ENCODE peak calls at places on chromosomes 12 and 14, in six cellular contexts. U, N, Z, J, M and G are unnamed samples.

GRCh38 chr12:42801271-42801670 is 211.7 kb upstream of the PRICKLE1 start:
- DNase-seq in Z (no peak), U (no peak), N (no peak), M (no peak), J (no peak), G (no peak)

GRCh38 chr14:67391266-67391665 is 20.7 kb downstream of the PLEK2 start:
- DNase-seq in Z (no peak), M (no peak), N (no peak), U (no peak), J (no peak), G (no peak)

GRCh38 chr14:24630872-24631477 is 3.0 kb downstream of the GZMB start:
- DNase-seq in Z (peak), N (no peak), M (no peak), J (no peak), U (no peak), G (no peak)

GRCh38 chr12:1630827-1631591 is 2.0 kb downstream of the WNT5B start:
- DNase-seq in M (peak), J (no peak), Z (peak), N (peak), U (peak), G (peak)

GRCh38 chr12:114450511-114451300 is 44.8 kb upstream of the TBX5 start:
- DNase-seq in J (no peak), M (no peak), U (no peak), Z (no peak), N (no peak), G (no peak)

GRCh38 chr12:121300083-121300819 is 3.7 kb upstream of the CAMKK2 start:
- DNase-seq in M (no peak), Z (no peak), N (no peak), U (no peak), J (no peak), G (no peak)

GRCh38 chr14:101248056-101248725 is 313.1 kb upstream of the DIO3 start:
- DNase-seq in N (no peak), Z (no peak), M (no peak), U (no peak), J (no peak), G (no peak)

GRCh38 chr12:109718390-109718789 is 4.8 kb downstream of the FAM222A start:
- DNase-seq in N (peak), Z (no peak), U (no peak), J (no peak), M (no peak), G (peak)

GRCh38 chr14:81819344-81819743 is 285.7 kb upstream of the SEL1L start:
- DNase-seq in Z (no peak), U (no peak), M (no peak), J (no peak), N (no peak), G (no peak)

GRCh38 chr12:40616383-40616900 is 75.8 kb upstream of the CNTN1 start:
- DNase-seq in J (no peak), N (no peak), Z (no peak), U (no peak), M (no peak), G (no peak)

GRCh38 chr12:107225626-107226025 is 132.3 kb upstream of the CRY1 start:
- DNase-seq in M (no peak), J (no peak), Z (no peak), U (peak), N (peak), G (no peak)

GRCh38 chr14:60649815-60650381 is 621 bp upstream of the SIX1 start:
- DNase-seq in Z (peak), J (no peak), M (no peak), N (no peak), U (no peak), G (no peak)

GRCh38 chr14:68780358-68781160 is 12.3 kb downstream of the ZFP36L1 start:
- DNase-seq in J (no peak), N (no peak), Z (peak), M (peak), U (no peak), G (no peak)

GRCh38 chr14:28356819-28357218 is 409.8 kb upstream of the FOXG1 start:
- DNase-seq in Z (no peak), J (no peak), M (no peak), N (no peak), U (no peak), G (no peak)

GRCh38 chr14:92589213-92589852 is 75.8 kb downstream of the RIN3 start:
- DNase-seq in Z (peak), U (no peak), J (no peak), N (no peak), M (no peak), G (no peak)

GRCh38 chr14:77653473-77653872 is 37.0 kb upstream of the SPTLC2 start:
- DNase-seq in N (peak), U (no peak), J (no peak), M (no peak), Z (no peak), G (peak)
- TF ChIP-seq CTCF in N (peak), U (peak), J (peak), M (no peak), Z (peak), G (peak)

GRCh38 chr12:111599459-111600295 is 562 bp upstream of the ATXN2 start:
- DNase-seq in N (peak), M (peak), U (peak), Z (peak), J (peak), G (peak)
- TF ChIP-seq CTCF in N (no peak), M (no peak), U (no peak), Z (no peak), J (no peak), G (no peak)

DNA sequence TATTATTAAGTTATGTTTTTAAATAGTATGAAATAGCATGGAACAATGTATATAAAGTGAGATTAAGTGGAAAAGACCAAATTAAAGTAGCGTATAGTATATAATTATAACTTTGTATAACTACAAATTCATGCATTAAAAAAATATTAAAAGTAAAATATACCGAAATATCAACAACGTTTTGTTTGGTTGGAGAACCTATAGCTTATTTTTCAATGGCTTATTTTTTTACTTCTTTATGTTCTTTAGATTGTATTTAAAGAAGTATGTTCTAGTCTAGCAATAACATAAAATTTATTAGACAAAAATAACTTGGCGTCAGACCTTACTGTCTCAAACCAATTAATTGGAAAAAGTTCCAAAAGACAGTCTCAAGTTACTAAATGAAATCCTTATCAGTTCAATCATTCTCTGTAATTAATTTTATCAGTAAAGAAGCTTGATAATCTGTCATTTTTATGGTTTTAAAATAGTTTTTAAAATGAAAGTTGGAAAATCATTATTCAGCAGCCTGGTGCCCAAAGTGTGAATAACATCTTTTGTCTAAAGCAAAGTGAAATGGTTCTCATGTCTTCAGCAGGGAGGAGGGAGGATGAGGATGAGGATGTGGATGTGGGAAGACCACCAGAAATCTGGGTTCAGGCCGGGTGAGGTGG is 46.7 kb downstream of the IRAK3 start:
- DNase-seq in N (no peak), Z (peak), M (no peak), U (no peak), J (no peak), G (no peak)
- TF ChIP-seq CTCF in N (no peak), Z (peak), M (peak), U (peak), J (peak), G (peak)

DNA sequence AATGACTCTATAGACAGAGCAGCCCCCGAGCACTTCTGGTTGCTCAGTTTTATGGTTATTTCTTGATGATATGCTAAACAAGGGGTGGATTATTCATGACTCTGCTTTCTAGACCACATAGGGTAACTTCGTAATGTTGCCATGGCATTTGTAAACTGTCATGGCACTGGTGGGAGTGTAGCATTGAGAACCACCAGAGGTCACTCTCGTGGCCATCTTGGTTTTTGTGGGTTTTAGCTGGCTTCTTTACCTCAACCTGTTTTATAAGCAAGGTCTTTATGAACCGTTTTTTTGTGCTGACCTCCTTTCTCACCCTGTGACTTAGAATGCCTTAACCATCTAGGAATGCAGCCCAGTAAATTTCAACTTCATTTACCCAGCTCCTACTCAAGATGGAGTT is 1036.2 kb upstream of the FLRT2 start:
- DNase-seq in Z (no peak), J (no peak), M (no peak), U (no peak), N (no peak), G (no peak)
- TF ChIP-seq CTCF in Z (no peak), J (no peak), M (no peak), U (no peak), N (peak), G (no peak)

DNA sequence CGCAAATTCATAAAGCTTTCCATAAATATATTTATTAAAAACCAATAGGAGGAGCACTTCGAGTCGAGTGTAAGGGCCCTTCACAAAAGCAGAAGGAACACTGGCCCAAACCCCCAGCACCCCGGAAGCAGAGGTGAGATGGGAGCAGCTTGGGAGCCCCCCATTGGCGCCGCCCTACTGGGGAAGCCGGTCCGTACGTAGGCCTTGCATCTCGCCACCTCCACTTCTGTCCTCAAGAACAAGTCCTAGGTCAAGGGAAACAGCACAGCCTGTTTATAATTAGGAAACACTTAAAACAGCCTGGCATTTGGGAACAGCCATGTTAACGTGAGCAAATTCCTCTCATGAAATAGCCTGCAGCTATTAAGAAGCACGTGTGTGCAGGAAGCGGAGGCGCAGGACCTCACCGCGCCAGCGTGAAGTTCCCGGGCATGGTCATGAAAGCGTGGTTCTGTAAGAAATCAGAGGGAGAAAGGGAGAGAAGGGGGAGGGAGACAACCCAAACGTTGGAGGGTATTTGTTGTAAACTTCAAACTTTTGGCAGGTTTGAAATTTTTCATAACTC is 7.7 kb downstream of the ANKRD9 start:
- DNase-seq in J (no peak), N (peak), Z (no peak), U (no peak), M (no peak), G (no peak)
- TF ChIP-seq CTCF in J (no peak), N (peak), Z (no peak), U (no peak), M (no peak), G (peak)

DNA sequence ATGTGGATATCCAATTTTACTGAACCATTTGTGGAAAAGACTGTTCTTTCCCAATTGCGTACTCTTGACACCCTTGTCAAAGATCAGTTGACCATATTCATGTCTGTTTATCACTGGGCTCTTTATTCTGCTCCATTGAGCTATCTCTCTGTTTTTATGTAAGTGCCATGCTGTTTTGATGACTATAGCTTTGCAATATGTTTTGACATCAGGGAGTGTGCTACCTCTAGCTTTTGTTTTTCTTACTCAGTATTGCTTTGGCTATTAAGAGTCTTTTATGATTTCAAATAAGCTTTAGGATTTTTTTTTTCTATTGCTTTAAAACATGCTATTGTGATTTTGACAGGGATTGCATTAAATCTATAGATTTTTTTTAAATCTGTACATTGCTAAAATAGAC is 194.3 kb downstream of the SNAPC1 start:
- DNase-seq in Z (no peak), N (no peak), J (no peak), M (no peak), U (no peak), G (no peak)
- TF ChIP-seq CTCF in Z (no peak), N (no peak), J (no peak), M (no peak), U (no peak), G (no peak)

GRCh38 chr12:116277393-116278258 is at the start of gene MED13L:
- DNase-seq in Z (peak), M (peak), N (peak), J (peak), U (peak), G (peak)
- TF ChIP-seq CTCF in Z (no peak), M (peak), N (no peak), J (peak), U (peak), G (peak)

GRCh38 chr14:95875831-95876768 is 532 bp upstream of the TUNAR start:
- DNase-seq in Z (no peak), J (peak), U (peak), N (peak), M (peak), G (peak)
- TF ChIP-seq CTCF in Z (no peak), J (peak), U (no peak), N (peak), M (no peak), G (peak)

GRCh38 chr12:47812797-47813490 is 6.8 kb downstream of the HDAC7 start:
- DNase-seq in J (peak), N (peak), Z (peak), M (peak), U (peak), G (peak)
- TF ChIP-seq CTCF in J (no peak), N (no peak), Z (no peak), M (no peak), U (no peak), G (no peak)